ENCODE peak calls at places on chromosomes 1 and 21, in seven cellular contexts. One of them, this sample, is unnamed.

GRCh38 chr1:244820131-244820530 is 15.3 kb upstream of the COX20 start:
- DNase-seq in left ventricle myocardium inferior: no peak
- DNase-seq in tibial artery: no peak
- DNase-seq in MM.1S: no peak
- DNase-seq in prostate gland: no peak
- DNase-seq in lower lobe of right lung: no peak
- DNase-seq in pancreas: no peak
- DNase-seq in this sample: no peak

GRCh38 chr1:115826642-115827041 is 14.3 kb downstream of the NHLH2 start:
- DNase-seq in left ventricle myocardium inferior: no peak
- DNase-seq in tibial artery: no peak
- DNase-seq in MM.1S: no peak
- DNase-seq in prostate gland: no peak
- DNase-seq in lower lobe of right lung: no peak
- DNase-seq in pancreas: no peak
- DNase-seq in this sample: no peak

GRCh38 chr21:32248616-32249550 is 30.0 kb downstream of the MIS18A start:
- DNase-seq in left ventricle myocardium inferior: no peak
- DNase-seq in tibial artery: no peak
- DNase-seq in MM.1S: no peak
- DNase-seq in prostate gland: no peak
- DNase-seq in lower lobe of right lung: no peak
- DNase-seq in pancreas: no peak
- DNase-seq in this sample: no peak

GRCh38 chr1:35269190-35269988 is 880 bp downstream of the ZMYM4 start:
- DNase-seq in left ventricle myocardium inferior: no peak
- DNase-seq in tibial artery: no peak
- DNase-seq in MM.1S: no peak
- DNase-seq in prostate gland: no peak
- DNase-seq in lower lobe of right lung: no peak
- DNase-seq in pancreas: no peak
- DNase-seq in this sample: no peak

GRCh38 chr1:83761084-83761760 is 237.7 kb downstream of the TTLL7 start:
- DNase-seq in left ventricle myocardium inferior: no peak
- DNase-seq in tibial artery: no peak
- DNase-seq in MM.1S: peak; percentile 27
- DNase-seq in prostate gland: no peak
- DNase-seq in lower lobe of right lung: no peak
- DNase-seq in pancreas: no peak
- DNase-seq in this sample: no peak

GRCh38 chr1:43953361-43953760 is 6.6 kb downstream of the IPO13 start:
- DNase-seq in left ventricle myocardium inferior: no peak
- DNase-seq in tibial artery: no peak
- DNase-seq in MM.1S: no peak
- DNase-seq in prostate gland: no peak
- DNase-seq in lower lobe of right lung: no peak
- DNase-seq in pancreas: no peak
- DNase-seq in this sample: no peak

GRCh38 chr1:117051224-117052064 is 8.7 kb upstream of the TTF2 start:
- DNase-seq in left ventricle myocardium inferior: no peak
- DNase-seq in tibial artery: no peak
- DNase-seq in MM.1S: no peak
- DNase-seq in prostate gland: peak; percentile 63
- DNase-seq in lower lobe of right lung: peak; percentile 64
- DNase-seq in pancreas: no peak
- DNase-seq in this sample: no peak

GRCh38 chr1:221397141-221397540 is 344.7 kb downstream of the DUSP10 start:
- DNase-seq in left ventricle myocardium inferior: no peak
- DNase-seq in tibial artery: no peak
- DNase-seq in MM.1S: no peak
- DNase-seq in prostate gland: no peak
- DNase-seq in lower lobe of right lung: no peak
- DNase-seq in pancreas: no peak
- DNase-seq in this sample: no peak

GRCh38 chr1:228246216-228246900 is 38.5 kb downstream of the OBSCN start:
- DNase-seq in left ventricle myocardium inferior: no peak
- DNase-seq in tibial artery: no peak
- DNase-seq in MM.1S: no peak
- DNase-seq in prostate gland: no peak
- DNase-seq in lower lobe of right lung: no peak
- DNase-seq in pancreas: no peak
- DNase-seq in this sample: no peak
- H3K9me3 ChIP-seq in left ventricle myocardium inferior: peaks cover 52% of the 10 kb centered on the region
- H3K9me3 ChIP-seq in tibial artery: peaks cover 5% of the 10 kb centered on the region
- H3K9me3 ChIP-seq in MM.1S: no peaks in the 10 kb centered on the region
- H3K9me3 ChIP-seq in prostate gland: no peaks in the 10 kb centered on the region
- H3K9me3 ChIP-seq in lower lobe of right lung: peaks cover 39% of the 10 kb centered on the region
- H3K9me3 ChIP-seq in pancreas: no peaks in the 10 kb centered on the region
- H3K9me3 ChIP-seq in this sample: no peaks in the 10 kb centered on the region

DNA sequence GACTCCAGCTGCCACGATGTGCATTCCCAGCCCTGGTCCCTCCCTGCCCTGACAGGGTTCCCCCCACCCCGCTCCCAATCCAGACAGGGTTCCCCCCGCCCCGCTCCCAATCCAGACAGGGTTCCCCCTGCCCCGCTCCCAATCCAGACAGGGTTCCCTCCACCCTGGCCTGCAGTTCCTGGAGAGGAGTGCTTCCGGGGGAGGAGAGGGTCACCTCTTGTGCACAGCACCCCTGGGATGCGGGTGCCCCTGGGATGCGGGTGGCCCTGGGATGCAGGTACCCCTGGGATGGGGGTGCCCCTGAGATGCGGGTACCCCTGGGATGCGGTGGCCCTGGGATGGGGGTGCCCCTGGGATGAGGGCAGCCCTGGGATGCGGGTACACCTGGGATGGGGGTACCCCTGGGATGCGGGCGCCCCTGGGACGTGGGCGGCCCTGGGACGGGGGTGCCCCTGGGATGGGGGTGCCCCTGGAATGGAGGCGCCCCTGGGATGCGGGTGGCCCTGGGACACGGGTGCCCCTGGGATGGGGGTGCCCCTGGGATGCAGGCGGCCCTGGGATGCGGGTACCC is 36.7 kb upstream of the SLC19A1 start:
- DNase-seq in left ventricle myocardium inferior: no peak
- DNase-seq in tibial artery: no peak
- DNase-seq in MM.1S: no peak
- DNase-seq in prostate gland: no peak
- DNase-seq in lower lobe of right lung: peak; percentile 32
- DNase-seq in pancreas: no peak
- DNase-seq in this sample: no peak
- H3K9me3 ChIP-seq in left ventricle myocardium inferior: peaks cover 12% of the 10 kb centered on the region
- H3K9me3 ChIP-seq in tibial artery: no peaks in the 10 kb centered on the region
- H3K9me3 ChIP-seq in MM.1S: no peaks in the 10 kb centered on the region
- H3K9me3 ChIP-seq in prostate gland: no peaks in the 10 kb centered on the region
- H3K9me3 ChIP-seq in lower lobe of right lung: no peaks in the 10 kb centered on the region
- H3K9me3 ChIP-seq in pancreas: no peaks in the 10 kb centered on the region
- H3K9me3 ChIP-seq in this sample: no peaks in the 10 kb centered on the region

DNA sequence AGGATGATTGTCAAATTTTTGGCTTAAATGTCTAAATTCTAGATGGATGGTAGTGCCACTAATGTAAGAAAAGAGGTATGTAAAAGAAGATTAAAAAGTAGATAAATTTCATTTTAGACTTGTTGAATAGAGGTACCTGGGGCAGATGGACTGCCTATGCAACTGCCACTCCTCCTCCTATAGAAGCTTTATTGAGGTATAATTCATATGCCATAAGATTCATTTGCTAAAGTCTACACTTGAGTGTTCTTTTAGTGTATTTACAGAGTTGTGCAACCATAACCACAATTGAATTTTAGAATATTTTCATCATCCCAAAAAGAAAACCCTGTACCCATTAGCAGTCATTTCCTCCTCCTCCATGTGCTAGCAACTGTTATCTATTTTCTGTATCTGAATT is 70.6 kb downstream of the FNBP1L start:
- DNase-seq in left ventricle myocardium inferior: no peak
- DNase-seq in tibial artery: no peak
- DNase-seq in MM.1S: no peak
- DNase-seq in prostate gland: no peak
- DNase-seq in lower lobe of right lung: no peak
- DNase-seq in pancreas: no peak
- DNase-seq in this sample: no peak
- H3K9me3 ChIP-seq in left ventricle myocardium inferior: no peaks in the 10 kb centered on the region
- H3K9me3 ChIP-seq in tibial artery: no peaks in the 10 kb centered on the region
- H3K9me3 ChIP-seq in MM.1S: no peaks in the 10 kb centered on the region
- H3K9me3 ChIP-seq in prostate gland: no peaks in the 10 kb centered on the region
- H3K9me3 ChIP-seq in lower lobe of right lung: no peaks in the 10 kb centered on the region
- H3K9me3 ChIP-seq in pancreas: no peaks in the 10 kb centered on the region
- H3K9me3 ChIP-seq in this sample: no peaks in the 10 kb centered on the region

DNA sequence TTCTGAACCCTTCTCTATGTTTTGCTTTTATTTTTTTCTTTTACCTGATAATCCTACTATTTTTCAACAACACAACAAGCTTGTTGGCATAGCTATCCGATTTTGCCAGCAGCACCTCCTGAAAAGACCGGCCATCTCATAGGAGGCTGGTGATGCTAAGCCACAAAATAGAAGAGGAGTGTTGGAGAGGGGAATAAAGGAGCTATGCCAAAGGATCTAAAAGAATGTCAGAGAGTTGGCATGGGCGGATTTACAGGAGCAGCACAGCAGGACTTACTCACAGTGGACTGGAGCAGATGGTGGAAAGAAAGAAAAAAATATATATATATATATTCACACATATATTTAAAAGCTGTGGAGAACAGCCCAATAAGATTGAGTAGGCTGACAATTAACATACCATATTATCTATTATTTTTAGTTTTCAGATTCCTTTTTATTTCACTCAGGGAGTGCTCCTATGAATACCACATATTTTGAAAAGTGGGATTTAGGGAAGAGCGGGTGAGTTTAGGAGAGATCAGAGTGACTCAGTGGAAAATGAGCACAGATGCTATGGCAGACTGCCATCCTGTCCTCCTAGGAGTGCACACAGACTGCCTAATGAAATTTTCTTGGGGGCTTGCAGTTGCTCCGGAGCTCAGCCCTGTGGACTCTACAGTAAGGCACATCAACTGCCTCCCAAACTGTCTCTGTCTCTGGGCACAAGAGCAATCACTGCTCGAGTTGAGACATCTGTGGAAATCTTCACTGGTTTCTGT is 394.5 kb upstream of the CHRM3 start:
- DNase-seq in left ventricle myocardium inferior: no peak
- DNase-seq in tibial artery: no peak
- DNase-seq in MM.1S: no peak
- DNase-seq in prostate gland: no peak
- DNase-seq in lower lobe of right lung: no peak
- DNase-seq in pancreas: no peak
- DNase-seq in this sample: no peak
- H3K9me3 ChIP-seq in left ventricle myocardium inferior: peaks cover 26% of the 10 kb centered on the region
- H3K9me3 ChIP-seq in tibial artery: no peaks in the 10 kb centered on the region
- H3K9me3 ChIP-seq in MM.1S: no peaks in the 10 kb centered on the region
- H3K9me3 ChIP-seq in prostate gland: no peaks in the 10 kb centered on the region
- H3K9me3 ChIP-seq in lower lobe of right lung: no peaks in the 10 kb centered on the region
- H3K9me3 ChIP-seq in pancreas: no peaks in the 10 kb centered on the region
- H3K9me3 ChIP-seq in this sample: peaks cover 4% of the 10 kb centered on the region

GRCh38 chr1:2961081-2961480 is 60.2 kb upstream of the ACTRT2 start:
- DNase-seq in left ventricle myocardium inferior: no peak
- DNase-seq in tibial artery: no peak
- DNase-seq in MM.1S: no peak
- DNase-seq in prostate gland: no peak
- DNase-seq in lower lobe of right lung: peak; percentile 16
- DNase-seq in pancreas: peak; percentile 32
- DNase-seq in this sample: no peak
- H3K9me3 ChIP-seq in left ventricle myocardium inferior: peaks cover 30% of the 10 kb centered on the region
- H3K9me3 ChIP-seq in tibial artery: no peaks in the 10 kb centered on the region
- H3K9me3 ChIP-seq in MM.1S: no peaks in the 10 kb centered on the region
- H3K9me3 ChIP-seq in prostate gland: no peaks in the 10 kb centered on the region
- H3K9me3 ChIP-seq in lower lobe of right lung: peaks cover 17% of the 10 kb centered on the region
- H3K9me3 ChIP-seq in pancreas: no peaks in the 10 kb centered on the region
- H3K9me3 ChIP-seq in this sample: peaks cover 14% of the 10 kb centered on the region

GRCh38 chr1:2867861-2868260 is 66.4 kb upstream of the TTC34 start:
- DNase-seq in left ventricle myocardium inferior: no peak
- DNase-seq in tibial artery: no peak
- DNase-seq in MM.1S: no peak
- DNase-seq in prostate gland: no peak
- DNase-seq in lower lobe of right lung: no peak
- DNase-seq in pancreas: peak; percentile 53
- DNase-seq in this sample: no peak

GRCh38 chr1:2867087-2867425 is 65.6 kb upstream of the TTC34 start:
- DNase-seq in left ventricle myocardium inferior: no peak
- DNase-seq in tibial artery: no peak
- DNase-seq in MM.1S: no peak
- DNase-seq in prostate gland: no peak
- DNase-seq in lower lobe of right lung: no peak
- DNase-seq in pancreas: peak; percentile 35
- DNase-seq in this sample: peak; percentile 2

GRCh38 chr1:2866415-2867086 is 65.1 kb upstream of the TTC34 start:
- DNase-seq in left ventricle myocardium inferior: no peak
- DNase-seq in tibial artery: no peak
- DNase-seq in MM.1S: no peak
- DNase-seq in prostate gland: no peak
- DNase-seq in lower lobe of right lung: no peak
- DNase-seq in pancreas: peak; percentile 40
- DNase-seq in this sample: peak; percentile 4

GRCh38 chr1:2871246-2871815 is 69.8 kb upstream of the TTC34 start:
- DNase-seq in left ventricle myocardium inferior: no peak
- DNase-seq in tibial artery: no peak
- DNase-seq in MM.1S: no peak
- DNase-seq in prostate gland: no peak
- DNase-seq in lower lobe of right lung: no peak
- DNase-seq in pancreas: no peak
- DNase-seq in this sample: no peak

GRCh38 chr1:2868571-2868970 is 67.1 kb upstream of the TTC34 start:
- DNase-seq in left ventricle myocardium inferior: no peak
- DNase-seq in tibial artery: no peak
- DNase-seq in MM.1S: no peak
- DNase-seq in prostate gland: no peak
- DNase-seq in lower lobe of right lung: no peak
- DNase-seq in pancreas: peak; percentile 55
- DNase-seq in this sample: no peak
- H3K9me3 ChIP-seq in left ventricle myocardium inferior: peaks cover 28% of the 10 kb centered on the region
- H3K9me3 ChIP-seq in tibial artery: peaks cover 11% of the 10 kb centered on the region
- H3K9me3 ChIP-seq in MM.1S: no peaks in the 10 kb centered on the region
- H3K9me3 ChIP-seq in prostate gland: peaks cover 4% of the 10 kb centered on the region
- H3K9me3 ChIP-seq in lower lobe of right lung: peaks cover 18% of the 10 kb centered on the region
- H3K9me3 ChIP-seq in pancreas: no peaks in the 10 kb centered on the region
- H3K9me3 ChIP-seq in this sample: peaks cover 29% of the 10 kb centered on the region

DNA sequence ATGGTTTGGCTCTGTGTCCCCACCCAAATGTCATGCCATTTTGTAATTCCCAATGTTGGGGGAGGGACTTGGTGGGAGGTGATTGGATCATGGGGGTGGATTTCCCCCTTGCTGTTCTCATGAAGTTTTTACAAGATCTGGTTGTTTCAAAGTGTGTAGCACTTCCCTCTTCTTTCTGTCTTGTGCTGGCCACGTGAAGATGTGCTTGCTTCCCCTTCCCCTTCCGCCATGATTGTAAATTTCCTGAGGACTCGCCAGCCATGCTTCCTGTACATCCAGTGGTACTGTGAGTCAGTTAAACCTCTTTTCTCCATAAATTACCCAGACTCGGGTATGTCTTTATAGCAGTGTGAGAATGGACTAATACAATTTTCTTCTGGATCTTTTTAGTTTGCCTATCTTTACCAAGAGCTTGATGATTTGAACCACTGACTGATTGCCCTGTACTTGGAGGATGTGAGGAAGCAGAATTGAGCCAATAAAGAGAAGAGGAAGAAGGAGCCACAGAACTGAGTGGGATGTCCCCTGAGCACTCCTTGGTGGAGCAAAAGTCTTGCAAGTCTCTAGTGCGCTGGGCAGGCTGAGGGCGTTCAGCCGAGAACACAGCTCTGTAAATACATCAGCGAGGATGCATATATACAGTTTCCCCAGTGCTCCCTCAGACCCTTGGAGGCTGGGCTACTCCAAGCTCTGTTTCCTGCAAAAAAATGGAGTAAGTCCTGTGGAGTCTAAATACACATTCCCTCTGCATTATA is 102.5 kb downstream of the CYYR1 start:
- DNase-seq in left ventricle myocardium inferior: no peak
- DNase-seq in tibial artery: no peak
- DNase-seq in MM.1S: no peak
- DNase-seq in prostate gland: no peak
- DNase-seq in lower lobe of right lung: no peak
- DNase-seq in pancreas: no peak
- DNase-seq in this sample: no peak
- H3K9me3 ChIP-seq in left ventricle myocardium inferior: no peaks in the 10 kb centered on the region
- H3K9me3 ChIP-seq in tibial artery: no peaks in the 10 kb centered on the region
- H3K9me3 ChIP-seq in MM.1S: no peaks in the 10 kb centered on the region
- H3K9me3 ChIP-seq in prostate gland: no peaks in the 10 kb centered on the region
- H3K9me3 ChIP-seq in lower lobe of right lung: no peaks in the 10 kb centered on the region
- H3K9me3 ChIP-seq in pancreas: no peaks in the 10 kb centered on the region
- H3K9me3 ChIP-seq in this sample: no peaks in the 10 kb centered on the region

This sample was measured in heart right ventricle.